ENCODE peak calls at places on chromosomes 13 and 19, in nine cellular contexts. K, J, R, I, S, C, N, T and M are unnamed samples.

GRCh38 chr13:28532226-28533048 is 37.5 kb upstream of the FLT1 start:
- DNase-seq in K (no peak), J (no peak), R (peak; percentile 61), I (peak; percentile 64), S (no peak), C (no peak), N (no peak), T (peak; percentile 37), M (no peak)

GRCh38 chr13:49641810-49642291 is 13.5 kb downstream of the ARL11 start:
- DNase-seq in K (no peak), J (no peak), R (no peak), I (peak; percentile 50), S (peak; percentile 33), C (no peak), N (no peak), T (peak; percentile 91), M (no peak)

GRCh38 chr19:41352609-41353465 is 885 bp downstream of the TGFB1 start:
- DNase-seq in K (peak; percentile 67), J (peak; percentile 70), R (peak; percentile 70), I (peak; percentile 49), S (peak; percentile 78), C (peak; percentile 54), N (no peak), T (peak; percentile 79), M (peak; percentile 54)

GRCh38 chr13:20101467-20102316 is 59.2 kb downstream of the GJA3 start:
- DNase-seq in K (no peak), J (no peak), R (no peak), I (no peak), S (no peak), C (no peak), N (no peak), T (no peak), M (no peak)

GRCh38 chr13:73173160-73173905 is 114.5 kb downstream of the KLF5 start:
- DNase-seq in K (no peak), J (no peak), R (no peak), I (no peak), S (no peak), C (no peak), N (no peak), T (no peak), M (no peak)

GRCh38 chr13:113109151-113110047 is 3.8 kb downstream of the F7 start:
- DNase-seq in K (no peak), J (no peak), R (peak; percentile 43), I (no peak), S (no peak), C (no peak), N (no peak), T (no peak), M (no peak)

GRCh38 chr19:4557186-4557970 is 2.1 kb downstream of the SEMA6B start:
- DNase-seq in K (no peak), J (no peak), R (no peak), I (no peak), S (no peak), C (no peak), N (no peak), T (no peak), M (no peak)

GRCh38 chr13:74794582-74794981 is 660.4 kb upstream of the KLF12 start:
- DNase-seq in K (no peak), J (no peak), R (no peak), I (no peak), S (no peak), C (no peak), N (no peak), T (no peak), M (no peak)

GRCh38 chr19:39398297-39398864 is 7.2 kb downstream of the MED29 start:
- DNase-seq in K (peak; percentile 60), J (peak; percentile 68), R (peak; percentile 87), I (peak; percentile 71), S (peak; percentile 89), C (peak; percentile 36), N (peak; percentile 69), T (peak; percentile 89), M (peak; percentile 37)
- TF ChIP-seq POLR2A in K (no peak), J (peak; percentile 11), R (peak; percentile 89), I (no peak), S (no peak), C (no peak), N (no peak), T (peak; percentile 75), M (peak; percentile 46)

GRCh38 chr19:18650048-18650435 is 13.2 kb downstream of the KLHL26 start:
- DNase-seq in K (peak; percentile 61), J (peak; percentile 79), R (no peak), I (peak; percentile 70), S (no peak), C (no peak), N (no peak), T (no peak), M (peak; percentile 30)

GRCh38 chr19:18651300-18651699 is 14.5 kb downstream of the KLHL26 start:
- DNase-seq in K (no peak), J (no peak), R (no peak), I (no peak), S (no peak), C (no peak), N (no peak), T (no peak), M (no peak)

GRCh38 chr19:18650468-18651001 is 13.7 kb downstream of the KLHL26 start:
- DNase-seq in K (peak; percentile 85), J (peak; percentile 83), R (no peak), I (peak; percentile 76), S (peak; percentile 55), C (no peak), N (no peak), T (no peak), M (peak; percentile 42)

GRCh38 chr19:18653853-18654252 is 17.0 kb downstream of the KLHL26 start:
- DNase-seq in K (no peak), J (no peak), R (no peak), I (no peak), S (no peak), C (no peak), N (no peak), T (no peak), M (no peak)

DNA sequence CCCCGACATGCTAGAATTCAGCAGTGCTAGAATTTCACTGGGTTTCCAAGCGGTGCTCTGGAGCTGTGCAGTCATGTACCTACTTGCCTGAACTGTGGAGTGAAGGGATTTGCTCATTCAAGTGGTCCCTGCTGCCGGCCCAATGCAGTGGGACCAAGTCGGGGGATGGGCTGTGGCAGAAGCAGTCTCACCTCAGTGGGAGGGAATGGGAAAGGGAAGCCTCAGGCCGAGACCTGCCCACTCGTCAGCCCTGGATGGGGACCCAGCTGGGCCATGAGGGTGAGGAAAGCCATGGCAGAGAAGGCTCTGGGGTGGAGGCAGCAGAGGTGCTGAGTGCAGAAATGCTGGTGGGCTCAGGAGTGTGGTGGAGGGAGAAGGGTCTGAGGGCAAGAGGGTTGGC is 14.9 kb downstream of the KLHL26 start:
- DNase-seq in K (no peak), J (no peak), R (peak; percentile 43), I (no peak), S (no peak), C (no peak), N (no peak), T (no peak), M (no peak)
- H3K27ac ChIP-seq in K (peak overlapping the region; percentile 83), J (peak overlapping the region; percentile 90), R (peak overlapping the region; percentile 78), I (no peak overlapping the region), S (peak overlapping the region; percentile 78), C (no peak overlapping the region), N (no peak overlapping the region), T (peak overlapping the region; percentile 84), M (no peak overlapping the region)

GRCh38 chr13:50884270-50884669 is 25.3 kb upstream of the RNASEH2B start:
- DNase-seq in K (no peak), J (no peak), R (no peak), I (no peak), S (no peak), C (no peak), N (no peak), T (no peak), M (no peak)

GRCh38 chr13:50891206-50891605 is 18.4 kb upstream of the RNASEH2B start:
- DNase-seq in K (no peak), J (no peak), R (no peak), I (no peak), S (no peak), C (no peak), N (no peak), T (no peak), M (no peak)

GRCh38 chr13:50888362-50888761 is 21.2 kb upstream of the RNASEH2B start:
- DNase-seq in K (no peak), J (no peak), R (no peak), I (no peak), S (no peak), C (no peak), N (no peak), T (no peak), M (no peak)

GRCh38 chr13:50889317-50889716 is 20.3 kb upstream of the RNASEH2B start:
- DNase-seq in K (no peak), J (no peak), R (no peak), I (no peak), S (no peak), C (no peak), N (no peak), T (no peak), M (no peak)

GRCh38 chr13:50887153-50887552 is 22.4 kb upstream of the RNASEH2B start:
- DNase-seq in K (no peak), J (no peak), R (no peak), I (no peak), S (no peak), C (no peak), N (no peak), T (no peak), M (no peak)
- TF ChIP-seq POLR2A in K (no peak), J (no peak), R (no peak), I (no peak), S (no peak), C (no peak), N (no peak), T (no peak), M (no peak)

GRCh38 chr19:16327501-16327900 is 2.9 kb downstream of the KLF2 start:
- DNase-seq in K (no peak), J (no peak), R (no peak), I (no peak), S (peak; percentile 39), C (no peak), N (no peak), T (no peak), M (no peak)

GRCh38 chr19:16325671-16326400 is 1.2 kb downstream of the KLF2 start:
- DNase-seq in K (peak; percentile 53), J (peak; percentile 66), R (no peak), I (no peak), S (peak; percentile 46), C (no peak), N (no peak), T (peak; percentile 40), M (no peak)

GRCh38 chr19:16326401-16327130 is 1.9 kb downstream of the KLF2 start:
- DNase-seq in K (no peak), J (peak; percentile 62), R (no peak), I (no peak), S (peak; percentile 55), C (no peak), N (no peak), T (peak; percentile 31), M (no peak)

GRCh38 chr19:16327911-16328823 is 3.5 kb downstream of the KLF2 start:
- DNase-seq in K (peak; percentile 85), J (peak; percentile 89), R (no peak), I (peak; percentile 74), S (peak; percentile 75), C (no peak), N (no peak), T (peak; percentile 94), M (peak; percentile 85)

DNA sequence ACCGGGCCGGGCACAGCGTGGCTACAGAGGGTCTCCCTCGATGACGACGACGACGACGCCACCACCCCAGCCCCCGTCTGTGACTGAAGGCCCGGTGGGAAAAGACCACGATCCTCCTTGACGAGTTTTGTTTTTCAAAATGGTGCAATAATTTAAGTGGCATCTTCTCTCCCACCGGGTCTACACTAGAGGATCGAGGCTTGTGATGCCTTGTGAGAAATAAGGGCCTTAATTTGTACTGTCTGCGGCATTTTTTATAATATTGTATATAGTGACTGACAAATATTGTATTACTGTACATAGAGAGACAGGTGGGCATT is 2.5 kb downstream of the KLF2 start:
- DNase-seq in K (no peak), J (no peak), R (no peak), I (no peak), S (no peak), C (no peak), N (no peak), T (no peak), M (no peak)
- H3K27ac ChIP-seq in K (peak overlapping the region; percentile 95), J (peak overlapping the region; percentile 89), R (peak overlapping the region; percentile 87), I (peak overlapping the region; percentile 74), S (peak overlapping the region; percentile 91), C (no peak overlapping the region), N (no peak overlapping the region), T (peak overlapping the region; percentile 94), M (peak overlapping the region; percentile 69)